ENCODE peak calls at places on chromosomes 3 and 15, in nine cellular contexts. One of them, this sample, is unnamed.

GRCh38 chr3:38497026-38497425 is 886 bp downstream of the EXOG start:
- DNase-seq in HepG2: no peak
- DNase-seq in stomach: no peak
- DNase-seq in cardiac muscle cell: peak
- DNase-seq in HCT116: no peak
- DNase-seq in endothelial cell of umbilical vein: no peak
- DNase-seq in right lobe of liver: no peak
- DNase-seq in fibroblast of lung: no peak
- DNase-seq in uterus: no peak
- DNase-seq in this sample: no peak

GRCh38 chr3:49100046-49100615 is 4.4 kb downstream of the QARS1 start:
- DNase-seq in HepG2: no peak
- DNase-seq in fibroblast of lung: no peak
- DNase-seq in endothelial cell of umbilical vein: no peak
- DNase-seq in right lobe of liver: no peak
- DNase-seq in HCT116: no peak
- DNase-seq in cardiac muscle cell: no peak
- DNase-seq in stomach: no peak
- DNase-seq in uterus: no peak
- DNase-seq in this sample: no peak

GRCh38 chr3:25556504-25556903 is 108.2 kb downstream of the TOP2B start:
- DNase-seq in HCT116: no peak
- DNase-seq in right lobe of liver: no peak
- DNase-seq in stomach: no peak
- DNase-seq in uterus: no peak
- DNase-seq in HepG2: no peak
- DNase-seq in cardiac muscle cell: no peak
- DNase-seq in endothelial cell of umbilical vein: no peak
- DNase-seq in fibroblast of lung: no peak
- DNase-seq in this sample: no peak

GRCh38 chr3:69869643-69870042 is 129.9 kb upstream of the SAMMSON start:
- DNase-seq in HepG2: no peak
- DNase-seq in uterus: no peak
- DNase-seq in endothelial cell of umbilical vein: no peak
- DNase-seq in right lobe of liver: no peak
- DNase-seq in cardiac muscle cell: no peak
- DNase-seq in stomach: no peak
- DNase-seq in fibroblast of lung: peak
- DNase-seq in HCT116: no peak
- DNase-seq in this sample: no peak

GRCh38 chr15:69869881-69870465 is 227.7 kb downstream of the TLE3 start:
- DNase-seq in HCT116: no peak
- DNase-seq in fibroblast of lung: peak
- DNase-seq in uterus: no peak
- DNase-seq in stomach: no peak
- DNase-seq in cardiac muscle cell: peak
- DNase-seq in HepG2: no peak
- DNase-seq in right lobe of liver: no peak
- DNase-seq in endothelial cell of umbilical vein: no peak
- DNase-seq in this sample: no peak

GRCh38 chr15:51186121-51186795 is 91.6 kb upstream of the TNFAIP8L3 start:
- DNase-seq in HepG2: no peak
- DNase-seq in endothelial cell of umbilical vein: no peak
- DNase-seq in fibroblast of lung: no peak
- DNase-seq in stomach: no peak
- DNase-seq in HCT116: no peak
- DNase-seq in uterus: no peak
- DNase-seq in right lobe of liver: no peak
- DNase-seq in cardiac muscle cell: no peak
- DNase-seq in this sample: no peak

GRCh38 chr3:176574736-176575135 is 622.5 kb downstream of the TBL1XR1 start:
- DNase-seq in endothelial cell of umbilical vein: no peak
- DNase-seq in HepG2: no peak
- DNase-seq in uterus: no peak
- DNase-seq in cardiac muscle cell: peak
- DNase-seq in fibroblast of lung: no peak
- DNase-seq in stomach: no peak
- DNase-seq in HCT116: no peak
- DNase-seq in right lobe of liver: no peak
- DNase-seq in this sample: no peak

GRCh38 chr3:187994221-187995085 is 159.5 kb upstream of the LPP start:
- DNase-seq in endothelial cell of umbilical vein: no peak
- DNase-seq in cardiac muscle cell: no peak
- DNase-seq in uterus: no peak
- DNase-seq in fibroblast of lung: peak
- DNase-seq in stomach: no peak
- DNase-seq in HCT116: no peak
- DNase-seq in HepG2: no peak
- DNase-seq in right lobe of liver: no peak
- DNase-seq in this sample: no peak

GRCh38 chr15:25659251-25659650 is 203.9 kb downstream of the ATP10A start:
- DNase-seq in uterus: no peak
- DNase-seq in endothelial cell of umbilical vein: no peak
- DNase-seq in HCT116: no peak
- DNase-seq in cardiac muscle cell: no peak
- DNase-seq in right lobe of liver: no peak
- DNase-seq in stomach: no peak
- DNase-seq in fibroblast of lung: no peak
- DNase-seq in HepG2: no peak
- DNase-seq in this sample: peak

GRCh38 chr3:146256851-146257486 is 6.1 kb upstream of the PLSCR4 start:
- DNase-seq in uterus: no peak
- DNase-seq in stomach: no peak
- DNase-seq in HCT116: no peak
- DNase-seq in fibroblast of lung: peak
- DNase-seq in right lobe of liver: no peak
- DNase-seq in HepG2: no peak
- DNase-seq in endothelial cell of umbilical vein: no peak
- DNase-seq in cardiac muscle cell: peak
- DNase-seq in this sample: no peak

DNA sequence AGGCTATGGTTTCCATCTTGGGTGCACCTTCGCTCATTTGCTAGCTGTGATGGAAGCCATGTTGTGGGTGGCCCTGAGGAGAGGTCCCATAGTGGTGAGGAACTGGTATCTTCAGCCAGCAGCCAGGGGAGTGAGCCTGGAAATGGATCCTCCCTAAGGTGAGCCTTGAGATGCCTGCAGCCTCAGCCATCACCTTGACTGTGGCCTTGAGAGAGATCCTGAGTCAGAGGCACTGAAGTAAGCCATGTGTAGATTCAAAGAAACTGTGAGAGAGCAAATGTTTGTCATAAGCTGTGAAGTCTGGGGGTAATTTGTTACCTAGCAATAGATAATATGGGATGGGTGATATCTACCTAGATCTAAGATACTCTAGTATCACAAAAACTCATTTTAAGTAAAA is 105.3 kb downstream of the SNRK start:
- DNase-seq in endothelial cell of umbilical vein: no peak
- DNase-seq in fibroblast of lung: no peak
- DNase-seq in stomach: no peak
- DNase-seq in HCT116: no peak
- DNase-seq in HepG2: no peak
- DNase-seq in cardiac muscle cell: no peak
- DNase-seq in uterus: no peak
- DNase-seq in right lobe of liver: no peak
- DNase-seq in this sample: no peak
- TF ChIP-seq CTCF in endothelial cell of umbilical vein: no peak
- TF ChIP-seq CTCF in fibroblast of lung: no peak
- TF ChIP-seq CTCF in stomach: no peak
- TF ChIP-seq CTCF in HCT116: no peak
- TF ChIP-seq CTCF in HepG2: no peak
- TF ChIP-seq CTCF in cardiac muscle cell: no peak
- TF ChIP-seq CTCF in uterus: no peak
- TF ChIP-seq CTCF in right lobe of liver: no peak
- TF ChIP-seq CTCF in this sample: no peak

GRCh38 chr15:85762039-85762755 is 32.5 kb downstream of the KLHL25 start:
- DNase-seq in fibroblast of lung: no peak
- DNase-seq in stomach: no peak
- DNase-seq in cardiac muscle cell: no peak
- DNase-seq in right lobe of liver: no peak
- DNase-seq in HepG2: no peak
- DNase-seq in uterus: no peak
- DNase-seq in endothelial cell of umbilical vein: no peak
- DNase-seq in HCT116: no peak
- DNase-seq in this sample: no peak
- H3K27ac ChIP-seq in fibroblast of lung: no peak
- H3K27ac ChIP-seq in stomach: peak
- H3K27ac ChIP-seq in cardiac muscle cell: peak
- H3K27ac ChIP-seq in right lobe of liver: no peak
- H3K27ac ChIP-seq in HepG2: no peak
- H3K27ac ChIP-seq in uterus: no peak
- H3K27ac ChIP-seq in endothelial cell of umbilical vein: no peak
- H3K27ac ChIP-seq in HCT116: no peak
- H3K27ac ChIP-seq in this sample: no peak

DNA sequence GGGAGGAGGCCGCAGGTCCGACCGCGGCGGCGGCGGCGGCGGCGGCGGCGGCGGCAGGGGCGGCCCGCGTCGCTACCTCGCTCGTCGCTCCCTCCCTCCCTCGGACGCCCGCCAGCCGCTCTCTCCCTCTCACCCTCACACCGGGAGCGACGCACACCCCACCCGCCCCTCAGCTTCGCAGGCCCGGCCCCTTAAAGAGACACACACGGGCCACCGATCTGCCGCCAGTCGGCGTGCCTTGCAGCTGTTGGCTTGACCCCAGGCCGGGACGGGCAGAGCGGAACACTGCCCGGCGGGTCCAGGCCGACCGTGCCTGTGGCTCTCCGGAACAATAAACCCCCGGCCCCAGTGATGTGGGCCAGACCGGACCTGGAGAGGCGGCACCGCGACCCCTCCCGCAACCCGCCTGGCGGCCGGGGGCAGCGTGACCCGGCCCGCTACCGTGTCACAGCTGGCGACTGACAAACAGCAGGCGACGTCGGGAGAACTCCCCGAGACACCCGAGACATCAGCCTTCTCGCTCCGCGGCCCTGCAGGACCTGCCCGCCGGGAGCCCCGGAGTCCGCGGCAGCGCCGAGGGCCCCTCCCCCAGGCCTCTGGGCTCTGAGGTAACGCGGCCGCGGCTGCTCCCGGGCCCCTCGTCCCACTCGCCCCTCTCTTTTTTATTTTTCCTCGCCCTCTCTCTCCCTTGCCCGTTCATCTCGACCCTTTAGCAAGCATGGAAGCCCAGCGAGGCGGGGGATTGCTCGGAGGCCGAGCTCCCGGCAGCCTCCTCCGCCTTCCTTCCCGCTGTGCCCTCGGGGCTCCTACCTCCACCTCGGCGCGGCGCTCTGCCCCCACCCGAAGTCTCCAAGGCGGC is at the start of gene SETD2:
- DNase-seq in endothelial cell of umbilical vein: peak
- DNase-seq in fibroblast of lung: peak
- DNase-seq in stomach: peak
- DNase-seq in uterus: peak
- DNase-seq in cardiac muscle cell: peak
- DNase-seq in HepG2: peak
- DNase-seq in right lobe of liver: peak
- DNase-seq in HCT116: peak
- DNase-seq in this sample: peak
- TF ChIP-seq CTCF in endothelial cell of umbilical vein: peak
- TF ChIP-seq CTCF in fibroblast of lung: peak
- TF ChIP-seq CTCF in stomach: no peak
- TF ChIP-seq CTCF in uterus: peak
- TF ChIP-seq CTCF in cardiac muscle cell: peak
- TF ChIP-seq CTCF in HepG2: peak
- TF ChIP-seq CTCF in right lobe of liver: peak
- TF ChIP-seq CTCF in HCT116: peak
- TF ChIP-seq CTCF in this sample: no peak

GRCh38 chr3:197419696-197420095 is 121.3 kb upstream of the DLG1 start:
- DNase-seq in cardiac muscle cell: no peak
- DNase-seq in right lobe of liver: no peak
- DNase-seq in endothelial cell of umbilical vein: no peak
- DNase-seq in stomach: no peak
- DNase-seq in uterus: no peak
- DNase-seq in HepG2: no peak
- DNase-seq in fibroblast of lung: no peak
- DNase-seq in HCT116: no peak
- DNase-seq in this sample: no peak
- H3K27ac ChIP-seq in cardiac muscle cell: no peak
- H3K27ac ChIP-seq in right lobe of liver: no peak
- H3K27ac ChIP-seq in endothelial cell of umbilical vein: no peak
- H3K27ac ChIP-seq in stomach: no peak
- H3K27ac ChIP-seq in uterus: no peak
- H3K27ac ChIP-seq in HepG2: no peak
- H3K27ac ChIP-seq in fibroblast of lung: no peak
- H3K27ac ChIP-seq in HCT116: no peak
- H3K27ac ChIP-seq in this sample: peak

GRCh38 chr15:31352911-31353811 is 26.5 kb downstream of the KLF13 start:
- DNase-seq in HepG2: no peak
- DNase-seq in stomach: peak
- DNase-seq in fibroblast of lung: peak
- DNase-seq in cardiac muscle cell: peak
- DNase-seq in right lobe of liver: no peak
- DNase-seq in endothelial cell of umbilical vein: peak
- DNase-seq in HCT116: no peak
- DNase-seq in uterus: peak
- DNase-seq in this sample: peak
- TF ChIP-seq CTCF in HepG2: no peak
- TF ChIP-seq CTCF in stomach: no peak
- TF ChIP-seq CTCF in fibroblast of lung: no peak
- TF ChIP-seq CTCF in cardiac muscle cell: peak
- TF ChIP-seq CTCF in right lobe of liver: no peak
- TF ChIP-seq CTCF in endothelial cell of umbilical vein: no peak
- TF ChIP-seq CTCF in HCT116: no peak
- TF ChIP-seq CTCF in uterus: no peak
- TF ChIP-seq CTCF in this sample: no peak

GRCh38 chr3:42680806-42681205 is 4.5 kb upstream of the KLHL40 start:
- DNase-seq in HCT116: no peak
- DNase-seq in right lobe of liver: no peak
- DNase-seq in fibroblast of lung: peak
- DNase-seq in stomach: no peak
- DNase-seq in HepG2: no peak
- DNase-seq in endothelial cell of umbilical vein: no peak
- DNase-seq in cardiac muscle cell: peak
- DNase-seq in uterus: no peak
- DNase-seq in this sample: no peak
- H3K27ac ChIP-seq in HCT116: no peak
- H3K27ac ChIP-seq in right lobe of liver: no peak
- H3K27ac ChIP-seq in fibroblast of lung: no peak
- H3K27ac ChIP-seq in stomach: no peak
- H3K27ac ChIP-seq in HepG2: no peak
- H3K27ac ChIP-seq in endothelial cell of umbilical vein: no peak
- H3K27ac ChIP-seq in cardiac muscle cell: no peak
- H3K27ac ChIP-seq in uterus: no peak
- H3K27ac ChIP-seq in this sample: no peak

This sample was measured in coronary artery.